ENCODE peak calls at places on chromosomes 1 and 21, in five cellular contexts. One of them, this sample, is unnamed.

GRCh38 chr1:32773764-32774463 is 43.2 kb downstream of the YARS1 start:
- DNase-seq in retina: no peak
- DNase-seq in T-helper 2 cell: no peak
- DNase-seq in A172: no peak
- DNase-seq in activated effector memory CD4-positive, alpha-beta T cell treated with Interleukin-2 at 50 U/mL for 16 hours: no peak
- DNase-seq in this sample: no peak

GRCh38 chr1:84715620-84716019 is 25.4 kb upstream of the SSX2IP start:
- DNase-seq in retina: peak; percentile 44
- DNase-seq in T-helper 2 cell: peak; percentile 54
- DNase-seq in A172: no peak
- DNase-seq in activated effector memory CD4-positive, alpha-beta T cell treated with Interleukin-2 at 50 U/mL for 16 hours: no peak
- DNase-seq in this sample: no peak

GRCh38 chr1:204293605-204294365 is 65.9 kb downstream of the PLEKHA6 start:
- DNase-seq in retina: no peak
- DNase-seq in T-helper 2 cell: no peak
- DNase-seq in A172: no peak
- DNase-seq in activated effector memory CD4-positive, alpha-beta T cell treated with Interleukin-2 at 50 U/mL for 16 hours: no peak
- DNase-seq in this sample: no peak

GRCh38 chr1:154469844-154470417 is 32.1 kb upstream of the TDRD10 start:
- DNase-seq in retina: no peak
- DNase-seq in T-helper 2 cell: no peak
- DNase-seq in A172: no peak
- DNase-seq in activated effector memory CD4-positive, alpha-beta T cell treated with Interleukin-2 at 50 U/mL for 16 hours: no peak
- DNase-seq in this sample: no peak

GRCh38 chr1:166479052-166479631 is 312.3 kb upstream of the FAM78B start:
- DNase-seq in retina: peak; percentile 20
- DNase-seq in T-helper 2 cell: peak; percentile 35
- DNase-seq in A172: peak; percentile 61
- DNase-seq in activated effector memory CD4-positive, alpha-beta T cell treated with Interleukin-2 at 50 U/mL for 16 hours: peak; percentile 22
- DNase-seq in this sample: no peak

GRCh38 chr21:14773777-14774345 is 227.7 kb upstream of the SAMSN1 start:
- DNase-seq in retina: no peak
- DNase-seq in T-helper 2 cell: peak; percentile 54
- DNase-seq in A172: no peak
- DNase-seq in activated effector memory CD4-positive, alpha-beta T cell treated with Interleukin-2 at 50 U/mL for 16 hours: peak; percentile 33
- DNase-seq in this sample: no peak

GRCh38 chr1:169892819-169893644 is 664 bp downstream of the SCYL3 start:
- DNase-seq in retina: peak; percentile 87
- DNase-seq in T-helper 2 cell: peak; percentile 26
- DNase-seq in A172: no peak
- DNase-seq in activated effector memory CD4-positive, alpha-beta T cell treated with Interleukin-2 at 50 U/mL for 16 hours: no peak
- DNase-seq in this sample: peak; percentile 77

GRCh38 chr21:35366348-35367085 is 317.4 kb upstream of the RUNX1 start:
- DNase-seq in retina: no peak
- DNase-seq in T-helper 2 cell: no peak
- DNase-seq in A172: no peak
- DNase-seq in activated effector memory CD4-positive, alpha-beta T cell treated with Interleukin-2 at 50 U/mL for 16 hours: no peak
- DNase-seq in this sample: no peak

GRCh38 chr1:10633416-10633815 is 158.7 kb downstream of the PEX14 start:
- DNase-seq in retina: no peak
- DNase-seq in T-helper 2 cell: no peak
- DNase-seq in A172: no peak
- DNase-seq in activated effector memory CD4-positive, alpha-beta T cell treated with Interleukin-2 at 50 U/mL for 16 hours: no peak
- DNase-seq in this sample: peak; percentile 64

GRCh38 chr1:20903452-20903851 is 116.3 kb upstream of the HP1BP3 start:
- DNase-seq in retina: no peak
- DNase-seq in T-helper 2 cell: peak; percentile 43
- DNase-seq in A172: no peak
- DNase-seq in activated effector memory CD4-positive, alpha-beta T cell treated with Interleukin-2 at 50 U/mL for 16 hours: no peak
- DNase-seq in this sample: no peak

GRCh38 chr1:178093150-178093957 is 550 bp upstream of the RASAL2 start:
- DNase-seq in retina: peak; percentile 95
- DNase-seq in T-helper 2 cell: peak; percentile 81
- DNase-seq in A172: peak; percentile 95
- DNase-seq in activated effector memory CD4-positive, alpha-beta T cell treated with Interleukin-2 at 50 U/mL for 16 hours: no peak
- DNase-seq in this sample: peak; percentile 94

GRCh38 chr1:211713231-211713630 is 37.8 kb upstream of the NEK2 start:
- DNase-seq in retina: no peak
- DNase-seq in T-helper 2 cell: no peak
- DNase-seq in A172: no peak
- DNase-seq in activated effector memory CD4-positive, alpha-beta T cell treated with Interleukin-2 at 50 U/mL for 16 hours: no peak
- DNase-seq in this sample: no peak

GRCh38 chr1:34790985-34791384 is 1.8 kb upstream of the GJA4 start:
- DNase-seq in retina: no peak
- DNase-seq in T-helper 2 cell: no peak
- DNase-seq in A172: no peak
- DNase-seq in activated effector memory CD4-positive, alpha-beta T cell treated with Interleukin-2 at 50 U/mL for 16 hours: no peak
- DNase-seq in this sample: no peak

GRCh38 chr1:6544831-6545230 is 9.5 kb downstream of the NOL9 start:
- DNase-seq in retina: no peak
- DNase-seq in T-helper 2 cell: no peak
- DNase-seq in A172: peak; percentile 32
- DNase-seq in activated effector memory CD4-positive, alpha-beta T cell treated with Interleukin-2 at 50 U/mL for 16 hours: no peak
- DNase-seq in this sample: no peak

GRCh38 chr1:200818248-200818647 is 54.5 kb upstream of the GPR25 start:
- DNase-seq in retina: no peak
- DNase-seq in T-helper 2 cell: no peak
- DNase-seq in A172: no peak
- DNase-seq in activated effector memory CD4-positive, alpha-beta T cell treated with Interleukin-2 at 50 U/mL for 16 hours: no peak
- DNase-seq in this sample: no peak

GRCh38 chr1:45272943-45273342 is 53.8 kb upstream of the HPDL start:
- DNase-seq in retina: no peak
- DNase-seq in T-helper 2 cell: no peak
- DNase-seq in A172: no peak
- DNase-seq in activated effector memory CD4-positive, alpha-beta T cell treated with Interleukin-2 at 50 U/mL for 16 hours: no peak
- DNase-seq in this sample: no peak

GRCh38 chr1:200035956-200036615 is 8.6 kb downstream of the NR5A2 start:
- DNase-seq in retina: peak; percentile 62
- DNase-seq in T-helper 2 cell: no peak
- DNase-seq in A172: no peak
- DNase-seq in activated effector memory CD4-positive, alpha-beta T cell treated with Interleukin-2 at 50 U/mL for 16 hours: no peak
- DNase-seq in this sample: no peak

GRCh38 chr1:207962716-207963428 is 51.9 kb upstream of the CD34 start:
- DNase-seq in retina: no peak
- DNase-seq in T-helper 2 cell: no peak
- DNase-seq in A172: no peak
- DNase-seq in activated effector memory CD4-positive, alpha-beta T cell treated with Interleukin-2 at 50 U/mL for 16 hours: no peak
- DNase-seq in this sample: peak; percentile 72

GRCh38 chr1:151534662-151535278 is 5.3 kb upstream of the TUFT1 start:
- DNase-seq in retina: peak; percentile 72
- DNase-seq in T-helper 2 cell: peak; percentile 69
- DNase-seq in A172: peak; percentile 82
- DNase-seq in activated effector memory CD4-positive, alpha-beta T cell treated with Interleukin-2 at 50 U/mL for 16 hours: peak; percentile 65
- DNase-seq in this sample: peak; percentile 90

GRCh38 chr1:110134050-110134595 is 16.2 kb upstream of the SLC6A17 start:
- DNase-seq in retina: no peak
- DNase-seq in T-helper 2 cell: no peak
- DNase-seq in A172: no peak
- DNase-seq in activated effector memory CD4-positive, alpha-beta T cell treated with Interleukin-2 at 50 U/mL for 16 hours: no peak
- DNase-seq in this sample: no peak

GRCh38 chr1:4086085-4086850 is 186.2 kb upstream of the C1orf174 start:
- DNase-seq in retina: no peak
- DNase-seq in T-helper 2 cell: no peak
- DNase-seq in A172: no peak
- DNase-seq in activated effector memory CD4-positive, alpha-beta T cell treated with Interleukin-2 at 50 U/mL for 16 hours: no peak
- DNase-seq in this sample: no peak

GRCh38 chr1:29523531-29523930 is 287.2 kb downstream of the PTPRU start:
- DNase-seq in retina: no peak
- DNase-seq in T-helper 2 cell: no peak
- DNase-seq in A172: no peak
- DNase-seq in activated effector memory CD4-positive, alpha-beta T cell treated with Interleukin-2 at 50 U/mL for 16 hours: no peak
- DNase-seq in this sample: no peak